ENCODE peak calls at places on chromosomes 5 and 9, in ten cellular contexts. One of them, this sample, is unnamed.
A peak's percentile ranks its signal among the peaks of the same experiment; 100 is the strongest.

GRCh38 chr9:138023394-138024124 is 146.0 kb downstream of the CACNA1B start:
- DNase-seq in tibial nerve: no peak
- DNase-seq in HepG2: no peak
- DNase-seq in transverse colon: no peak
- DNase-seq in sigmoid colon: peak; percentile 34
- DNase-seq in A549: no peak
- DNase-seq in H1: no peak
- DNase-seq in suprapubic skin: peak; percentile 69
- DNase-seq in SK-N-SH: no peak
- DNase-seq in stomach: peak; percentile 2
- DNase-seq in this sample: no peak

GRCh38 chr9:93813687-93814560 is 141.2 kb downstream of the BARX1 start:
- DNase-seq in transverse colon: peak; percentile 15
- DNase-seq in A549: no peak
- DNase-seq in sigmoid colon: no peak
- DNase-seq in tibial nerve: no peak
- DNase-seq in suprapubic skin: peak; percentile 69
- DNase-seq in SK-N-SH: peak; percentile 3
- DNase-seq in H1: no peak
- DNase-seq in stomach: no peak
- DNase-seq in HepG2: no peak
- DNase-seq in this sample: no peak

GRCh38 chr9:4769321-4770080 is 23.2 kb upstream of the RCL1 start:
- DNase-seq in stomach: no peak
- DNase-seq in tibial nerve: no peak
- DNase-seq in transverse colon: no peak
- DNase-seq in sigmoid colon: no peak
- DNase-seq in SK-N-SH: no peak
- DNase-seq in HepG2: no peak
- DNase-seq in suprapubic skin: no peak
- DNase-seq in A549: no peak
- DNase-seq in H1: no peak
- DNase-seq in this sample: no peak

GRCh38 chr9:33106827-33107621 is 30.6 kb upstream of the SMU1 start:
- DNase-seq in H1: no peak
- DNase-seq in stomach: peak; percentile 45
- DNase-seq in transverse colon: no peak
- DNase-seq in sigmoid colon: peak; percentile 76
- DNase-seq in A549: no peak
- DNase-seq in tibial nerve: no peak
- DNase-seq in HepG2: no peak
- DNase-seq in suprapubic skin: no peak
- DNase-seq in SK-N-SH: no peak
- DNase-seq in this sample: peak; percentile 70

GRCh38 chr5:95846554-95847260 is 24.2 kb upstream of the GLRX start:
- DNase-seq in transverse colon: peak; percentile 75
- DNase-seq in SK-N-SH: peak; percentile 83
- DNase-seq in sigmoid colon: peak; percentile 85
- DNase-seq in suprapubic skin: no peak
- DNase-seq in stomach: peak; percentile 87
- DNase-seq in HepG2: peak; percentile 63
- DNase-seq in A549: peak; percentile 76
- DNase-seq in tibial nerve: peak; percentile 52
- DNase-seq in H1: no peak
- DNase-seq in this sample: peak; percentile 74

GRCh38 chr9:37464006-37464405 is 1.2 kb downstream of the ZBTB5 start:
- DNase-seq in SK-N-SH: no peak
- DNase-seq in H1: no peak
- DNase-seq in stomach: no peak
- DNase-seq in tibial nerve: no peak
- DNase-seq in transverse colon: no peak
- DNase-seq in suprapubic skin: no peak
- DNase-seq in A549: no peak
- DNase-seq in sigmoid colon: no peak
- DNase-seq in HepG2: no peak
- DNase-seq in this sample: no peak

GRCh38 chr5:56327810-56328209 is 94.7 kb upstream of the ANKRD55 start:
- DNase-seq in suprapubic skin: no peak
- DNase-seq in sigmoid colon: no peak
- DNase-seq in transverse colon: no peak
- DNase-seq in tibial nerve: no peak
- DNase-seq in A549: no peak
- DNase-seq in stomach: no peak
- DNase-seq in H1: no peak
- DNase-seq in HepG2: no peak
- DNase-seq in SK-N-SH: no peak
- DNase-seq in this sample: peak; percentile 39

GRCh38 chr9:93131599-93132286 is 2.3 kb downstream of the NINJ1 start:
- DNase-seq in A549: no peak
- DNase-seq in H1: no peak
- DNase-seq in tibial nerve: no peak
- DNase-seq in stomach: no peak
- DNase-seq in transverse colon: peak; percentile 7
- DNase-seq in suprapubic skin: no peak
- DNase-seq in sigmoid colon: no peak
- DNase-seq in HepG2: no peak
- DNase-seq in SK-N-SH: no peak
- DNase-seq in this sample: no peak

GRCh38 chr5:1330146-1330846 is 14.6 kb downstream of the CLPTM1L start:
- DNase-seq in tibial nerve: no peak
- DNase-seq in stomach: peak; percentile 94
- DNase-seq in SK-N-SH: no peak
- DNase-seq in suprapubic skin: peak; percentile 79
- DNase-seq in transverse colon: peak; percentile 61
- DNase-seq in HepG2: no peak
- DNase-seq in A549: no peak
- DNase-seq in H1: no peak
- DNase-seq in sigmoid colon: peak; percentile 56
- DNase-seq in this sample: no peak

GRCh38 chr9:17795708-17796107 is 216.8 kb downstream of the SH3GL2 start:
- DNase-seq in suprapubic skin: no peak
- DNase-seq in tibial nerve: no peak
- DNase-seq in A549: no peak
- DNase-seq in stomach: no peak
- DNase-seq in H1: no peak
- DNase-seq in sigmoid colon: no peak
- DNase-seq in transverse colon: no peak
- DNase-seq in HepG2: no peak
- DNase-seq in SK-N-SH: no peak
- DNase-seq in this sample: no peak

GRCh38 chr9:10534863-10535262 is 77.9 kb downstream of the PTPRD start:
- DNase-seq in SK-N-SH: no peak
- DNase-seq in transverse colon: no peak
- DNase-seq in suprapubic skin: no peak
- DNase-seq in HepG2: no peak
- DNase-seq in H1: no peak
- DNase-seq in A549: no peak
- DNase-seq in stomach: no peak
- DNase-seq in sigmoid colon: no peak
- DNase-seq in tibial nerve: no peak
- DNase-seq in this sample: no peak

GRCh38 chr9:100352201-100352726 is 478 bp downstream of the TEX10 start:
- DNase-seq in stomach: peak; percentile 25
- DNase-seq in transverse colon: peak; percentile 24
- DNase-seq in A549: no peak
- DNase-seq in sigmoid colon: peak; percentile 66
- DNase-seq in SK-N-SH: no peak
- DNase-seq in suprapubic skin: peak; percentile 76
- DNase-seq in HepG2: no peak
- DNase-seq in tibial nerve: no peak
- DNase-seq in H1: no peak
- DNase-seq in this sample: no peak

GRCh38 chr9:74551266-74551665 is 54.1 kb downstream of the RORB start:
- DNase-seq in tibial nerve: no peak
- DNase-seq in transverse colon: no peak
- DNase-seq in SK-N-SH: no peak
- DNase-seq in H1: no peak
- DNase-seq in suprapubic skin: no peak
- DNase-seq in stomach: no peak
- DNase-seq in HepG2: peak; percentile 1
- DNase-seq in A549: no peak
- DNase-seq in sigmoid colon: no peak
- DNase-seq in this sample: no peak

GRCh38 chr9:132645306-132645705 is 24.5 kb downstream of the DDX31 start:
- DNase-seq in stomach: no peak
- DNase-seq in transverse colon: no peak
- DNase-seq in HepG2: no peak
- DNase-seq in A549: no peak
- DNase-seq in SK-N-SH: no peak
- DNase-seq in suprapubic skin: no peak
- DNase-seq in tibial nerve: no peak
- DNase-seq in sigmoid colon: no peak
- DNase-seq in H1: no peak
- DNase-seq in this sample: no peak

GRCh38 chr5:95817430-95817829 is 5.1 kb downstream of the GLRX start:
- DNase-seq in tibial nerve: no peak
- DNase-seq in H1: no peak
- DNase-seq in SK-N-SH: no peak
- DNase-seq in suprapubic skin: no peak
- DNase-seq in stomach: no peak
- DNase-seq in transverse colon: peak; percentile 58
- DNase-seq in HepG2: no peak
- DNase-seq in A549: no peak
- DNase-seq in sigmoid colon: no peak
- DNase-seq in this sample: no peak

GRCh38 chr5:137395011-137395755 is 103.9 kb downstream of the SPOCK1 start:
- DNase-seq in A549: no peak
- DNase-seq in sigmoid colon: peak; percentile 75
- DNase-seq in SK-N-SH: peak; percentile 43
- DNase-seq in transverse colon: no peak
- DNase-seq in HepG2: no peak
- DNase-seq in tibial nerve: no peak
- DNase-seq in H1: no peak
- DNase-seq in suprapubic skin: no peak
- DNase-seq in stomach: no peak
- DNase-seq in this sample: no peak
- TF ChIP-seq EP300 in A549: no peak
- TF ChIP-seq EP300 in sigmoid colon: peak; percentile 83
- TF ChIP-seq EP300 in SK-N-SH: peak; percentile 55
- TF ChIP-seq EP300 in transverse colon: peak; percentile 16
- TF ChIP-seq EP300 in HepG2: no peak
- TF ChIP-seq EP300 in tibial nerve: no peak
- TF ChIP-seq EP300 in H1: no peak
- TF ChIP-seq EP300 in suprapubic skin: no peak
- TF ChIP-seq EP300 in stomach: no peak
- TF ChIP-seq EP300 in this sample: no peak

GRCh38 chr5:59773286-59773685 is 120.2 kb downstream of the PDE4D start:
- DNase-seq in stomach: no peak
- DNase-seq in HepG2: no peak
- DNase-seq in A549: no peak
- DNase-seq in sigmoid colon: no peak
- DNase-seq in suprapubic skin: no peak
- DNase-seq in H1: no peak
- DNase-seq in transverse colon: no peak
- DNase-seq in SK-N-SH: no peak
- DNase-seq in tibial nerve: no peak
- DNase-seq in this sample: no peak

GRCh38 chr5:59770953-59771352 is 122.6 kb downstream of the PDE4D start:
- DNase-seq in H1: no peak
- DNase-seq in transverse colon: no peak
- DNase-seq in tibial nerve: no peak
- DNase-seq in SK-N-SH: no peak
- DNase-seq in HepG2: no peak
- DNase-seq in suprapubic skin: no peak
- DNase-seq in A549: no peak
- DNase-seq in stomach: no peak
- DNase-seq in sigmoid colon: no peak
- DNase-seq in this sample: no peak

GRCh38 chr5:59769832-59770231 is 123.7 kb downstream of the PDE4D start:
- DNase-seq in HepG2: no peak
- DNase-seq in sigmoid colon: no peak
- DNase-seq in transverse colon: no peak
- DNase-seq in suprapubic skin: no peak
- DNase-seq in A549: no peak
- DNase-seq in SK-N-SH: no peak
- DNase-seq in H1: no peak
- DNase-seq in tibial nerve: no peak
- DNase-seq in stomach: no peak
- DNase-seq in this sample: no peak

GRCh38 chr5:59769041-59769360 is 124.5 kb downstream of the PDE4D start:
- DNase-seq in stomach: no peak
- DNase-seq in H1: no peak
- DNase-seq in SK-N-SH: no peak
- DNase-seq in tibial nerve: no peak
- DNase-seq in A549: no peak
- DNase-seq in HepG2: no peak
- DNase-seq in suprapubic skin: no peak
- DNase-seq in sigmoid colon: no peak
- DNase-seq in transverse colon: no peak
- DNase-seq in this sample: no peak

GRCh38 chr5:59772206-59772605 is 121.3 kb downstream of the PDE4D start:
- DNase-seq in sigmoid colon: no peak
- DNase-seq in suprapubic skin: no peak
- DNase-seq in HepG2: no peak
- DNase-seq in SK-N-SH: no peak
- DNase-seq in tibial nerve: no peak
- DNase-seq in A549: no peak
- DNase-seq in transverse colon: no peak
- DNase-seq in stomach: no peak
- DNase-seq in H1: no peak
- DNase-seq in this sample: no peak
- H3K4me1 ChIP-seq in sigmoid colon: peaks cover 17% of the 10 kb centered on the region
- H3K4me1 ChIP-seq in suprapubic skin: peaks cover 27% of the 10 kb centered on the region
- H3K4me1 ChIP-seq in HepG2: peaks cover 25% of the 10 kb centered on the region
- H3K4me1 ChIP-seq in SK-N-SH: peaks cover 5% of the 10 kb centered on the region
- H3K4me1 ChIP-seq in tibial nerve: peaks cover 14% of the 10 kb centered on the region
- H3K4me1 ChIP-seq in A549: peaks cover 39% of the 10 kb centered on the region
- H3K4me1 ChIP-seq in transverse colon: no peaks in the 10 kb centered on the region
- H3K4me1 ChIP-seq in stomach: peaks cover 20% of the 10 kb centered on the region
- H3K4me1 ChIP-seq in H1: no peaks in the 10 kb centered on the region
- H3K4me1 ChIP-seq in this sample: no peaks in the 10 kb centered on the region

GRCh38 chr5:150544606-150545219 is 36.8 kb downstream of the NDST1 start:
- DNase-seq in tibial nerve: peak; percentile 47
- DNase-seq in SK-N-SH: peak; percentile 90
- DNase-seq in sigmoid colon: peak; percentile 80
- DNase-seq in suprapubic skin: peak; percentile 86
- DNase-seq in stomach: peak; percentile 82
- DNase-seq in transverse colon: peak; percentile 84
- DNase-seq in H1: peak; percentile 67
- DNase-seq in A549: peak; percentile 68
- DNase-seq in HepG2: peak; percentile 80
- DNase-seq in this sample: peak; percentile 72
- TF ChIP-seq EP300 in tibial nerve: no peak
- TF ChIP-seq EP300 in SK-N-SH: no peak
- TF ChIP-seq EP300 in sigmoid colon: no peak
- TF ChIP-seq EP300 in suprapubic skin: no peak
- TF ChIP-seq EP300 in stomach: no peak
- TF ChIP-seq EP300 in transverse colon: no peak
- TF ChIP-seq EP300 in H1: no peak
- TF ChIP-seq EP300 in A549: no peak
- TF ChIP-seq EP300 in HepG2: no peak
- TF ChIP-seq EP300 in this sample: no peak

DNA sequence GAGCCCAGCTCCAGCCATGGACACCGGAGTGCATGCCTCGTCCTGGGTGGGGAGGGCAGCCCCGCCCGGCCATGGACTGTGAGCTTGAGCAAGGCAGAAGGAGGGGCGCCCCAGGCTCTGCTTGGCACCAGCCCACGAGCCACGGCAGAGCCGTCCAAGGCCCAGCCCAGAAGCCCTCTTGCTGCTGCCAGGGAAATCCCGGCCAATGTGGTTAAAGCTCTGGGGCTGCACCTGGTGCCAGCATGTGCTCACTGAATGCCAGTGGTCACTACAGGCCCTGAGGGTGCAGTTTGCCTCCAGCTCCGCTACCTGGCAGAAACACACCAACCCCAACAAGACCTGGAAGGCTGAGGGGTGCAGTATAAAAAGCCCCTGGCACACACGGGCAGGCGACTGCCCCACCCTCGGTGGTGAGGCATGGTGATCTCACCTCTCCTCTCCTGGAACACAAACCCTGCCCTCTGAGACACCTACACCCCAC is 11.8 kb downstream of the BRD3 start:
- DNase-seq in transverse colon: peak; percentile 78
- DNase-seq in suprapubic skin: peak; percentile 91
- DNase-seq in stomach: peak; percentile 89
- DNase-seq in H1: no peak
- DNase-seq in HepG2: no peak
- DNase-seq in tibial nerve: peak; percentile 62
- DNase-seq in A549: peak; percentile 45
- DNase-seq in sigmoid colon: peak; percentile 94
- DNase-seq in SK-N-SH: peak; percentile 61
- DNase-seq in this sample: peak; percentile 75
- H3K4me1 ChIP-seq in transverse colon: peaks cover 22% of the 10 kb centered on the region
- H3K4me1 ChIP-seq in suprapubic skin: peaks cover 62% of the 10 kb centered on the region
- H3K4me1 ChIP-seq in stomach: peaks cover 77% of the 10 kb centered on the region
- H3K4me1 ChIP-seq in H1: no peaks in the 10 kb centered on the region
- H3K4me1 ChIP-seq in HepG2: peaks cover 56% of the 10 kb centered on the region
- H3K4me1 ChIP-seq in tibial nerve: peaks cover 79% of the 10 kb centered on the region
- H3K4me1 ChIP-seq in A549: peaks cover 28% of the 10 kb centered on the region
- H3K4me1 ChIP-seq in sigmoid colon: peaks cover 60% of the 10 kb centered on the region
- H3K4me1 ChIP-seq in SK-N-SH: peaks cover 55% of the 10 kb centered on the region
- H3K4me1 ChIP-seq in this sample: peaks cover 32% of the 10 kb centered on the region

This sample was measured in ovary.